ENCODE peak calls at places on chromosome 14, in five cellular contexts. One of them, this sample, is unnamed. For H3K27me3, the result is how much of the 10 kb centered on the place peaks cover.

GRCh38 chr14:65574611-65575010 is 162.1 kb downstream of the FUT8 start:
- DNase-seq in tibial nerve: no peak
- DNase-seq in left lung: no peak
- DNase-seq in PC-3: no peak
- DNase-seq in bronchial epithelial cell: no peak
- DNase-seq in this sample: no peak

GRCh38 chr14:49880267-49881064 is 12.4 kb upstream of the ARF6 start:
- DNase-seq in tibial nerve: no peak
- DNase-seq in left lung: no peak
- DNase-seq in PC-3: no peak
- DNase-seq in bronchial epithelial cell: no peak
- DNase-seq in this sample: no peak

GRCh38 chr14:92751819-92752218 is 3.4 kb upstream of the LGMN start:
- DNase-seq in tibial nerve: no peak
- DNase-seq in left lung: no peak
- DNase-seq in PC-3: no peak
- DNase-seq in bronchial epithelial cell: no peak
- DNase-seq in this sample: no peak

GRCh38 chr14:92539419-92539818 is 25.8 kb downstream of the RIN3 start:
- DNase-seq in tibial nerve: no peak
- DNase-seq in left lung: peak
- DNase-seq in PC-3: no peak
- DNase-seq in bronchial epithelial cell: no peak
- DNase-seq in this sample: no peak

GRCh38 chr14:106528717-106529116 is 1002.3 kb downstream of the TMEM121 start:
- DNase-seq in tibial nerve: no peak
- DNase-seq in left lung: no peak
- DNase-seq in PC-3: no peak
- DNase-seq in bronchial epithelial cell: no peak
- DNase-seq in this sample: no peak

GRCh38 chr14:87149583-87150354 is 843.2 kb downstream of the GALC start:
- DNase-seq in tibial nerve: no peak
- DNase-seq in left lung: no peak
- DNase-seq in PC-3: no peak
- DNase-seq in bronchial epithelial cell: peak
- DNase-seq in this sample: no peak

GRCh38 chr14:73785336-73785833 is 66.2 kb upstream of the PTGR2 start:
- DNase-seq in tibial nerve: no peak
- DNase-seq in left lung: peak
- DNase-seq in PC-3: peak
- DNase-seq in bronchial epithelial cell: peak
- DNase-seq in this sample: no peak

GRCh38 chr14:95885866-95886265 is 9.2 kb downstream of the TUNAR start:
- DNase-seq in tibial nerve: no peak
- DNase-seq in left lung: no peak
- DNase-seq in PC-3: no peak
- DNase-seq in bronchial epithelial cell: no peak
- DNase-seq in this sample: no peak

GRCh38 chr14:61585598-61586538 is 109.4 kb upstream of the HIF1A start:
- DNase-seq in tibial nerve: peak
- DNase-seq in left lung: no peak
- DNase-seq in PC-3: peak
- DNase-seq in bronchial epithelial cell: peak
- DNase-seq in this sample: peak

GRCh38 chr14:75454963-75455546 is 27.2 kb downstream of the JDP2 start:
- DNase-seq in tibial nerve: peak
- DNase-seq in left lung: peak
- DNase-seq in PC-3: peak
- DNase-seq in bronchial epithelial cell: peak
- DNase-seq in this sample: no peak

GRCh38 chr14:99077076-99077843 is 194.7 kb downstream of the BCL11B start:
- DNase-seq in tibial nerve: no peak
- DNase-seq in left lung: no peak
- DNase-seq in PC-3: no peak
- DNase-seq in bronchial epithelial cell: peak
- DNase-seq in this sample: no peak

GRCh38 chr14:65109357-65109756 is 7.0 kb upstream of the MAX start:
- DNase-seq in tibial nerve: no peak
- DNase-seq in left lung: no peak
- DNase-seq in PC-3: no peak
- DNase-seq in bronchial epithelial cell: no peak
- DNase-seq in this sample: no peak

GRCh38 chr14:32428149-32428548 is 99.1 kb downstream of the AKAP6 start:
- DNase-seq in tibial nerve: no peak
- DNase-seq in left lung: no peak
- DNase-seq in PC-3: no peak
- DNase-seq in bronchial epithelial cell: no peak
- DNase-seq in this sample: no peak

GRCh38 chr14:42884100-42884499 is 1277.4 kb downstream of the LRFN5 start:
- DNase-seq in tibial nerve: no peak
- DNase-seq in left lung: no peak
- DNase-seq in PC-3: peak
- DNase-seq in bronchial epithelial cell: peak
- DNase-seq in this sample: no peak

GRCh38 chr14:86646688-86647687 is 1117.0 kb downstream of the FLRT2 start:
- DNase-seq in tibial nerve: no peak
- DNase-seq in left lung: no peak
- DNase-seq in PC-3: peak
- DNase-seq in bronchial epithelial cell: peak
- DNase-seq in this sample: no peak

GRCh38 chr14:104564744-104565679 is 14.6 kb upstream of the C14orf180 start:
- DNase-seq in tibial nerve: no peak
- DNase-seq in left lung: no peak
- DNase-seq in PC-3: no peak
- DNase-seq in bronchial epithelial cell: no peak
- DNase-seq in this sample: no peak

GRCh38 chr14:104567957-104568225 is 11.7 kb upstream of the C14orf180 start:
- DNase-seq in tibial nerve: no peak
- DNase-seq in left lung: no peak
- DNase-seq in PC-3: no peak
- DNase-seq in bronchial epithelial cell: no peak
- DNase-seq in this sample: no peak

GRCh38 chr14:104568620-104569019 is 10.9 kb upstream of the C14orf180 start:
- DNase-seq in tibial nerve: no peak
- DNase-seq in left lung: no peak
- DNase-seq in PC-3: no peak
- DNase-seq in bronchial epithelial cell: no peak
- DNase-seq in this sample: no peak

GRCh38 chr14:104563742-104564615 is 15.6 kb upstream of the C14orf180 start:
- DNase-seq in tibial nerve: no peak
- DNase-seq in left lung: peak
- DNase-seq in PC-3: peak
- DNase-seq in bronchial epithelial cell: peak
- DNase-seq in this sample: no peak

DNA sequence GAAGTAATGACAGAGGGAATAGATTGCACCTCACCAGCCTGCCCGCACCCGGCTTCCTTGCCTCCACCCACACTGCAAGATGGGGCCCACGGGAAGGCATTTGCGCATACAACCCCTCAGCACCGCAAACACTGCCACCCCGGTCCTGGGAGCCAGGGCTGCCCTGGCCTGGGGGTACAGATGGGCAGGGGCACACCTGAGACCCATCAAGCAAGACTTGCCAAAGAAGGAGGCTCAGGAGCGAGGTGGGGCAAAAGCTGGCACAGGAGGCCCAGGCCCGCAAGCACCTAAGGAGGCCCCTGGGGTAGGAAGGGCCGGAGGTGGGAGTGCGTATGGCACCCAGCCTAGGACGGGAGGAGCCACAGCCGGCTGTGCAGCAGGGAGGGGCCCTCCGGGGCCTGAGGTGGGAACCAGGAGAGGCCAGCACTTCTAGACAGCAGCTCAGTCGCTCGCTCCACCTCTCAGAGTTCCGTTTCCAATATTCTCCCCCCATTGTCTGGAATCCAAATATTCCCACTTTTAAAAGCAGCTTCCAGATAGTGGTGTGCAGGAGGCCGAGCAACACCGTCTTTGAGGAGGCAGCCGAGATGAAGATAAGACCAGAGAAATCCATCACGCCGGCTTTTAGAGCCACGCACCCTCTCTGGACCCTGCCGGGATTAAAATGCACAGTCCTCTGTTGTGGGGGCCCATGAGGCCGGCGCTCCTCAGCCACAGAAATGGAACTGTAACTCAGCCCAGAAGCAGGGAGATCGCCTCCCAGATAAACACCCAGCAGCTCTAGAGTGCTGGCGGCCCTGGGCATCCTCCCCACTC is 12.2 kb upstream of the C14orf180 start:
- DNase-seq in tibial nerve: no peak
- DNase-seq in left lung: no peak
- DNase-seq in PC-3: no peak
- DNase-seq in bronchial epithelial cell: no peak
- DNase-seq in this sample: no peak
- H3K27me3 ChIP-seq in tibial nerve: under half
- H3K27me3 ChIP-seq in left lung: under half
- H3K27me3 ChIP-seq in PC-3: half or more
- H3K27me3 ChIP-seq in bronchial epithelial cell: under half
- H3K27me3 ChIP-seq in this sample: under half

DNA sequence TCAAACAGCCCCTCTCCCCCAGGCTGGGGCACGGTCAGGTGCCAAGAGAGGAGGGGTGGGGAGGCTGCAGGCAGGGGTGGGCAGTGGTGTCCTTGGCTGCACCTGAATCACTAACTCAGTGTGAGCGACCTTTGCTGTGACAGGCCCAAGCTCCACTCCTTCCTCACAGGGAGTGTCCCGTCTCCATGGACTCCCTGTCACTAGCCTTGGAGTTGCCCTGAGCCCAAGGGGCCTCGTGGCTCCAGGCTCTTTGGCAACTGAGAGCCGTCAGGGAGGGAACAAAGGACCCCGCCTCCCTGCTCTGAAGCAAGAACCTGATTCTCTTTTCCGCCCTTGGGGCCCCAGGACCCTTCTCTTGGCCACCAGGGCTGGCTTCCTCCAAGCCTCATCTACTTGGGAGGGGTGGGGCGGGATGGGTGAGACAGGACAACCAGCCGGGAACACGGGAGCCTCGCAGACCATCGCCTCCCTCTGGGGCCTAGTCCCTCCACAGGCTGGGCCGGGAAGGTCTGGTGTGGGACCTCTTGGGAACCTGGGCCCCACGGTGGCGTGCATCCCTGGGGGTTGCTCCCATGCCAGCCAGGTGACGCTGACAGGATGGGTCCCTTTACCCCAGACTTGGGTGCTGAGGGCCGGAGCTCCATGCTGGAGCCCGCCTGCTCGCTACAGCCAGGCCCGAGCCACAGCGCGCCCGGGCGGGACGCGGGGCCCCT is 935 bp upstream of the ADSS1 start:
- DNase-seq in tibial nerve: no peak
- DNase-seq in left lung: no peak
- DNase-seq in PC-3: no peak
- DNase-seq in bronchial epithelial cell: no peak
- DNase-seq in this sample: no peak
- H3K4me3 ChIP-seq in tibial nerve: peak
- H3K4me3 ChIP-seq in left lung: peak
- H3K4me3 ChIP-seq in PC-3: peak
- H3K4me3 ChIP-seq in bronchial epithelial cell: peak
- H3K4me3 ChIP-seq in this sample: peak

GRCh38 chr14:55265197-55265596 is 6.0 kb upstream of the FBXO34 start:
- DNase-seq in tibial nerve: no peak
- DNase-seq in left lung: no peak
- DNase-seq in PC-3: no peak
- DNase-seq in bronchial epithelial cell: no peak
- DNase-seq in this sample: no peak
- TF ChIP-seq CTCF in tibial nerve: no peak
- TF ChIP-seq CTCF in left lung: no peak
- TF ChIP-seq CTCF in PC-3: no peak
- TF ChIP-seq CTCF in bronchial epithelial cell: no peak
- TF ChIP-seq CTCF in this sample: no peak

GRCh38 chr14:23579739-23580138 is 1.1 kb upstream of the JPH4 start:
- DNase-seq in tibial nerve: no peak
- DNase-seq in left lung: no peak
- DNase-seq in PC-3: no peak
- DNase-seq in bronchial epithelial cell: no peak
- DNase-seq in this sample: no peak

GRCh38 chr14:23577710-23578392 is 739 bp downstream of the JPH4 start:
- DNase-seq in tibial nerve: no peak
- DNase-seq in left lung: no peak
- DNase-seq in PC-3: no peak
- DNase-seq in bronchial epithelial cell: no peak
- DNase-seq in this sample: no peak

GRCh38 chr14:23578560-23579310 is at the start of gene JPH4:
- DNase-seq in tibial nerve: no peak
- DNase-seq in left lung: no peak
- DNase-seq in PC-3: no peak
- DNase-seq in bronchial epithelial cell: no peak
- DNase-seq in this sample: no peak

GRCh38 chr14:23580152-23580926 is 1.7 kb upstream of the JPH4 start:
- DNase-seq in tibial nerve: no peak
- DNase-seq in left lung: no peak
- DNase-seq in PC-3: no peak
- DNase-seq in bronchial epithelial cell: no peak
- DNase-seq in this sample: no peak

GRCh38 chr14:23579311-23579630 is 681 bp upstream of the JPH4 start:
- DNase-seq in tibial nerve: no peak
- DNase-seq in left lung: no peak
- DNase-seq in PC-3: no peak
- DNase-seq in bronchial epithelial cell: no peak
- DNase-seq in this sample: no peak
- H3K27me3 ChIP-seq in tibial nerve: under half
- H3K27me3 ChIP-seq in left lung: under half
- H3K27me3 ChIP-seq in PC-3: under half
- H3K27me3 ChIP-seq in bronchial epithelial cell: under half
- H3K27me3 ChIP-seq in this sample: under half

GRCh38 chr14:100123618-100124017 is 35.8 kb downstream of the DEGS2 start:
- DNase-seq in tibial nerve: no peak
- DNase-seq in left lung: no peak
- DNase-seq in PC-3: no peak
- DNase-seq in bronchial epithelial cell: no peak
- DNase-seq in this sample: no peak
- H3K4me3 ChIP-seq in tibial nerve: no peak
- H3K4me3 ChIP-seq in left lung: no peak
- H3K4me3 ChIP-seq in PC-3: no peak
- H3K4me3 ChIP-seq in bronchial epithelial cell: no peak
- H3K4me3 ChIP-seq in this sample: no peak

GRCh38 chr14:104973215-104974145 is 4.7 kb downstream of the AHNAK2 start:
- DNase-seq in tibial nerve: peak
- DNase-seq in left lung: peak
- DNase-seq in PC-3: peak
- DNase-seq in bronchial epithelial cell: peak
- DNase-seq in this sample: peak

GRCh38 chr14:104974146-104974541 is 4.0 kb downstream of the AHNAK2 start:
- DNase-seq in tibial nerve: no peak
- DNase-seq in left lung: no peak
- DNase-seq in PC-3: no peak
- DNase-seq in bronchial epithelial cell: peak
- DNase-seq in this sample: no peak

GRCh38 chr14:104970231-104971068 is 7.7 kb downstream of the AHNAK2 start:
- DNase-seq in tibial nerve: peak
- DNase-seq in left lung: peak
- DNase-seq in PC-3: peak
- DNase-seq in bronchial epithelial cell: peak
- DNase-seq in this sample: peak

GRCh38 chr14:104971447-104972240 is 6.5 kb downstream of the AHNAK2 start:
- DNase-seq in tibial nerve: no peak
- DNase-seq in left lung: no peak
- DNase-seq in PC-3: no peak
- DNase-seq in bronchial epithelial cell: no peak
- DNase-seq in this sample: no peak

GRCh38 chr14:104972301-104973211 is 5.6 kb downstream of the AHNAK2 start:
- DNase-seq in tibial nerve: no peak
- DNase-seq in left lung: peak
- DNase-seq in PC-3: peak
- DNase-seq in bronchial epithelial cell: peak
- DNase-seq in this sample: peak
- TF ChIP-seq CTCF in tibial nerve: no peak
- TF ChIP-seq CTCF in left lung: no peak
- TF ChIP-seq CTCF in PC-3: peak
- TF ChIP-seq CTCF in bronchial epithelial cell: peak
- TF ChIP-seq CTCF in this sample: peak

GRCh38 chr14:36516719-36517241 is 3.3 kb downstream of the NKX2-1 start:
- DNase-seq in tibial nerve: no peak
- DNase-seq in left lung: no peak
- DNase-seq in PC-3: no peak
- DNase-seq in bronchial epithelial cell: no peak
- DNase-seq in this sample: no peak
- H3K27me3 ChIP-seq in tibial nerve: under half
- H3K27me3 ChIP-seq in left lung: half or more
- H3K27me3 ChIP-seq in PC-3: half or more
- H3K27me3 ChIP-seq in bronchial epithelial cell: under half
- H3K27me3 ChIP-seq in this sample: under half